ENCODE peak calls at places on chromosomes 3 and 15, in ten cellular contexts. Y is AG20443; Q is KG1; F is T-helper 2 cell; R is choroid plexus epithelial cell; X is retinal pigment epithelial cell; M is AG09319; C is stimulated activated CD8-positive, alpha-beta memory T cell treated with anti-CD3 and anti-CD28 coated beads, Interleukin-12 subunit alpha, Interleukin-12 subunit beta, amount 100 ng/mL, for 4 hours; H is H54; Z is uterus. A is an unnamed sample.

GRCh38 chr15:47670365-47670764 is 46.9 kb upstream of the SEMA6D start:
- DNase-seq in Q (no peak), Z (no peak), Y (no peak), R (no peak), X (no peak), F (no peak), H (no peak), M (no peak), C (no peak), A (no peak)

GRCh38 chr3:46469680-46470357 is 5.1 kb upstream of the LTF start:
- DNase-seq in Z (no peak), C (no peak), H (no peak), R (no peak), Q (no peak), F (no peak), Y (no peak), X (no peak), M (no peak), A (no peak)

GRCh38 chr15:57551717-57552677 is 39.7 kb upstream of the MYZAP start:
- DNase-seq in C (no peak), X (peak; percentile 73), H (peak; percentile 70), Y (peak; percentile 91), R (peak; percentile 84), Q (no peak), F (no peak), Z (no peak), M (no peak), A (peak; percentile 45)

GRCh38 chr3:116586285-116586944 is 123.2 kb upstream of the TUSC7 start:
- DNase-seq in F (no peak), Z (no peak), M (no peak), Q (no peak), H (no peak), Y (no peak), X (no peak), R (no peak), C (no peak), A (no peak)

GRCh38 chr15:96053039-96054021 is 277.2 kb upstream of the NR2F2 start:
- DNase-seq in R (peak; percentile 48), C (no peak), H (no peak), Q (no peak), M (no peak), F (no peak), Z (peak; percentile 40), Y (no peak), X (peak; percentile 26), A (peak; percentile 16)

GRCh38 chr3:50536471-50537180 is 30.9 kb downstream of the C3orf18 start:
- DNase-seq in C (no peak), X (no peak), H (no peak), Z (no peak), F (no peak), Q (no peak), R (peak; percentile 5), Y (no peak), M (no peak), A (no peak)

GRCh38 chr3:52529376-52530333 is 4.0 kb downstream of the NT5DC2 start:
- DNase-seq in Q (no peak), X (peak; percentile 52), Z (peak; percentile 43), F (no peak), R (peak; percentile 46), H (peak; percentile 23), Y (no peak), C (no peak), M (no peak), A (no peak)

GRCh38 chr3:119315600-119316312 is 21.6 kb downstream of the ARHGAP31 start:
- DNase-seq in Y (no peak), X (no peak), C (no peak), Q (no peak), H (no peak), R (peak; percentile 40), F (no peak), M (no peak), Z (no peak), A (no peak)

GRCh38 chr3:39294446-39295183 is 14.8 kb upstream of the CX3CR1 start:
- DNase-seq in C (no peak), F (no peak), X (no peak), M (no peak), Y (no peak), H (no peak), Q (no peak), R (no peak), Z (no peak), A (no peak)

GRCh38 chr3:95813261-95813660 is 1001.1 kb upstream of the EPHA6 start:
- DNase-seq in X (no peak), H (no peak), C (no peak), Z (no peak), F (no peak), R (no peak), M (no peak), Q (no peak), Y (no peak), A (no peak)

GRCh38 chr15:40436116-40436891 is 4.4 kb upstream of the BAHD1 start:
- DNase-seq in X (no peak), Q (no peak), C (no peak), M (no peak), Z (peak; percentile 36), R (no peak), F (no peak), Y (no peak), H (no peak), A (no peak)

GRCh38 chr15:52105856-52106255 is 6.7 kb downstream of the BCL2L10 start:
- DNase-seq in H (no peak), M (no peak), R (no peak), Q (no peak), Z (no peak), F (no peak), Y (no peak), X (no peak), C (no peak), A (no peak)

GRCh38 chr15:68223171-68223570 is 6.4 kb downstream of the CLN6 start:
- DNase-seq in Y (no peak), F (no peak), R (no peak), M (no peak), C (no peak), H (no peak), Z (no peak), X (no peak), Q (no peak), A (no peak)

GRCh38 chr15:89231832-89232231 is 10.5 kb upstream of the RLBP1 start:
- DNase-seq in M (no peak), X (no peak), F (no peak), Z (no peak), R (no peak), C (no peak), Q (no peak), Y (no peak), H (no peak), A (no peak)

GRCh38 chr3:106518516-106518915 is 649.7 kb upstream of the CBLB start:
- DNase-seq in Y (no peak), C (no peak), Z (no peak), X (peak; percentile 52), M (no peak), Q (no peak), H (no peak), R (peak; percentile 42), F (no peak), A (no peak)

GRCh38 chr3:99781761-99782160 is 35.9 kb upstream of the CMSS1 start:
- DNase-seq in F (no peak), H (no peak), Z (no peak), Q (no peak), C (no peak), Y (no peak), M (no peak), R (no peak), X (no peak), A (no peak)

A was measured in NCI-H460.